ENCODE peak calls at places on chromosomes 16 and 17, in five cellular contexts. B, S, D, E and G are unnamed samples.

GRCh38 chr17:59439711-59440110 is 108.3 kb downstream of the YPEL2 start:
- DNase-seq in E (peak), S (no peak), B (no peak), D (no peak), G (no peak)

GRCh38 chr17:67223924-67224323 is 21.1 kb downstream of the HELZ start:
- DNase-seq in B (no peak), E (no peak), S (no peak), D (no peak), G (no peak)

GRCh38 chr17:67566656-67567055 is 151.1 kb upstream of the NOL11 start:
- DNase-seq in B (no peak), S (no peak), E (no peak), D (no peak), G (no peak)

GRCh38 chr17:40345161-40346034 is 19.1 kb downstream of the GJD3 start:
- DNase-seq in E (peak), D (peak), B (peak), S (no peak), G (peak)

GRCh38 chr16:89079434-89079833 is 14.2 kb upstream of the ACSF3 start:
- DNase-seq in E (no peak), B (no peak), S (no peak), D (no peak), G (no peak)

GRCh38 chr17:62968445-62968923 is 2.4 kb downstream of the TANC2 start:
- DNase-seq in D (no peak), S (no peak), B (peak), E (peak), G (no peak)

GRCh38 chr16:57764341-57765159 is 29.0 kb downstream of the KATNB1 start:
- DNase-seq in S (no peak), B (peak), D (no peak), E (peak), G (no peak)

GRCh38 chr17:56978441-56979090 is 635 bp downstream of the SCPEP1 start:
- DNase-seq in B (peak), E (no peak), S (no peak), D (no peak), G (no peak)

GRCh38 chr16:84292032-84292431 is 2.6 kb upstream of the WFDC1 start:
- DNase-seq in E (no peak), S (no peak), D (no peak), B (no peak), G (no peak)

GRCh38 chr17:73594598-73594997 is 49.6 kb downstream of the SDK2 start:
- DNase-seq in E (no peak), S (no peak), B (no peak), D (no peak), G (no peak)

GRCh38 chr17:14926526-14927122 is 338.5 kb downstream of the PMP22 start:
- DNase-seq in B (peak), D (peak), E (peak), S (no peak), G (peak)

GRCh38 chr16:10600792-10601443 is 20.5 kb upstream of the EMP2 start:
- DNase-seq in E (no peak), D (no peak), B (no peak), S (no peak), G (no peak)

GRCh38 chr17:49708515-49709161 is 874 bp upstream of the SLC35B1 start:
- DNase-seq in S (no peak), E (no peak), D (peak), B (peak), G (no peak)

GRCh38 chr16:50945136-50945535 is 203.2 kb downstream of the CYLD start:
- DNase-seq in D (no peak), E (no peak), S (no peak), B (no peak), G (no peak)

GRCh38 chr16:5432166-5432565 is 334.6 kb upstream of the EEF2KMT start:
- DNase-seq in D (no peak), E (no peak), B (no peak), S (no peak), G (no peak)

GRCh38 chr17:28097901-28098300 is 55.4 kb downstream of the NLK start:
- DNase-seq in D (no peak), S (no peak), E (no peak), B (no peak), G (no peak)

GRCh38 chr17:28092109-28092508 is 49.6 kb downstream of the NLK start:
- DNase-seq in D (no peak), B (no peak), E (no peak), S (no peak), G (no peak)

GRCh38 chr17:28090551-28090950 is 48.1 kb downstream of the NLK start:
- DNase-seq in S (no peak), E (no peak), D (no peak), B (no peak), G (no peak)

GRCh38 chr17:28097254-28097653 is 54.8 kb downstream of the NLK start:
- DNase-seq in B (no peak), D (no peak), S (no peak), E (no peak), G (no peak)

DNA sequence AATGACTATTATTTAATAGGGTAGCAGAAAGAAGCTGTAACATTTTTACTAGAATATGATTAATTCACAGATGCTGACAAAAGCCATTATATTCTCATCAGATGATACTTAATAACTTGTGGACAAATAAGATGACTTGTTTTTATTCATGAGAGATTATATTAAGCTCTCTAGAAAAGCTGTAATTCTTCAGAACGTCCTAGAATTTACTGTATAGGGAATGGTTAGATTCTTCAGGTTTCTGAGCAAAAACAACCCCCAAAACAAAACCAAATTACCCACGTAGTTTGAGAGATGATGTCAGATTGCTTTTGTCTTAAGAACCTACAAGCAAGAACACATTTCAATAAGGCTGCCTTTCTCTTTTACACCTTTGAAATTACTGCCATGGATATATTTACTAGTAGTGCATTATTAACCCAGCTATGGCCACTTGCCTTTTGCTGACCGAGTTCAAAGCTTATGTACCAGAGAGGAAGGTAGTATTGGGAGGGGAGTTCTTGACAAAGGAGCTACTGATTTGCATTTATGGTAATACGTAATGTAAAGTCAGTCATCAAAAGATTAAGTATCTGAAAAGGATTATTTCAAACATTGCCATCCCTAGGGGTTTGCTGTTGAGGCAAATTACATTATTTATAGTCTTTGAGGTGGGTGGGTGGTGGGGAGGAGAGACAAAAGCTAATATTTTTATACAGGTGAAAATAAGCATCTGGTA is 51.7 kb downstream of the NLK start:
- DNase-seq in D (no peak), B (no peak), S (no peak), E (no peak), G (no peak)
- TF ChIP-seq POLR2A in D (no peak), B (no peak), S (no peak), E (no peak), G (no peak)

GRCh38 chr16:3443108-3444031 is at the start of the genes NAA60 and ZNF597:
- DNase-seq in D (peak), E (peak), B (peak), S (peak), G (peak)
- TF ChIP-seq POLR2A in D (no peak), E (no peak), B (peak), S (no peak), G (peak)

DNA sequence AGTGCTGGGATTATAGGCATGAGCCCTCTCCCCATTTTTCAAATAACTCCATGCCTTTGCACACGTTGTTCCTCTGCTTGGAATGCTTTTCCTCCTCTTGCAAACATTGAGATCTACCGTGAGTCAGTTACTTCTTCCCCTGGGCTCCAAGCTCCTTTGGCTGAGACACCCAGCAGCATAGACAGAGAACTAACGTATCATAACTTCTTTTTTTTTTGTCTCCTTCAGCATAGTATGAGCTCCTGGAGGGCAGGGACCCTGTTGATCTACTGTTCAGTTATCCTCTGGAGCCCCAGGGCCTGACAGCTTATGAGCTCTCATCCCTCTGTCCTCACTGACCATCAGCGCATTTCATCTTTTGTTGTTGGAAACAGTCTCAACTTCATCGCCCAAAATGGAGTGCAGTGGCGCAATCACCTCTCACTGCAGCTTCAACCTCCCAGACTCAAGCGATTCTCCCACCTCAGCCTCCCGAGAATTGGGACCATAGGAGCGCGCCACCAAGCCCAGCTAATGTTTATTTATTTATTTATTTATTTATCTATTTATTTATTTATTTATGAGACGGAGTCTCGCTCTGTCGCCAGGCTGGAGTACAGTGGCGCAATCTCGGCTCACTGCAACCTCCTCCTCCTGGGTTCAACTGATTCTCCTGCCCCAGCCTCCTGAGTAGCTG is 2.2 kb downstream of the SPAG7 start:
- DNase-seq in D (no peak), B (no peak), E (no peak), S (no peak), G (no peak)
- TF ChIP-seq POLR2A in D (no peak), B (no peak), E (no peak), S (no peak), G (no peak)

GRCh38 chr17:5419356-5419958 is at the start of gene NUP88:
- DNase-seq in D (peak), S (peak), E (peak), B (peak), G (peak)

GRCh38 chr17:5418858-5419355 is 555 bp downstream of the NUP88 start:
- DNase-seq in E (peak), D (no peak), S (no peak), B (peak), G (no peak)

GRCh38 chr17:5422505-5422904 is 2.5 kb downstream of the RPAIN start:
- DNase-seq in E (no peak), S (no peak), B (no peak), D (no peak), G (no peak)

GRCh38 chr17:5416886-5417285 is 2.6 kb downstream of the NUP88 start:
- DNase-seq in E (no peak), B (no peak), D (no peak), S (no peak), G (no peak)

DNA sequence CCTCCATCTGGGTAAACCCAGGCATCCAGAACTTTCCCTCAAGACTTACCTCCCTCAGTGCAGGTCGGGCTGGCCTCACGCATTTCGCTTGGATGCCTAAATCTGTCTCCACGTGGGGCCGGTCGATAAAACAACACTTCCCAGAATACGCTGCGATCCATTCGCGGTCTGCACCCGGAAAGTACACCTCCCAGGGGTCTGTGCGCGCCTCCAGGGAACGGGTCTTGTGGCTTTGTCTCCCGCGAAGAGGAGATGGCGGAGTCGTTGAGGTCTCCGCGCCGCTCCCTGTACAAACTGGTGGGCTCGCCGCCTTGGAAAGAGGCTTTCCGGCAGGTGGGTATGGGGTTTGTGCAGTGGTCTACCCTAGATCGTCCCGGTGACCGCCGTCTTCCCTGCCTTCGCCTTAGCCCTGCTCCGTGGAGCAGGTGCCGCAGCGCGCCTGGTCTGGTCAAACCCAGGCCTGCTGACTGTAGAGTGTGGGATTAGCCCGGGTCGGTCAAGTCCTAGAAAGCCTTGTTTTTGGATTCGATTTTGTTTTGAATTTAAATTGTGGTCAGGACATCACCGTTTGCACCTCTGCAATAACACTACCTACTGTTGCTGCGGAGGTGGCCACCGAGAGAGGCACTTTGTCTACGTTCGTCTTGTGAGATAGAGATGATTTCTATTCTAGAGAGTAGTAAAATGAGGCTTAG is at the start of gene RPAIN:
- DNase-seq in S (peak), E (no peak), D (peak), B (peak), G (peak)
- TF ChIP-seq POLR2A in S (peak), E (peak), D (peak), B (peak), G (peak)

DNA sequence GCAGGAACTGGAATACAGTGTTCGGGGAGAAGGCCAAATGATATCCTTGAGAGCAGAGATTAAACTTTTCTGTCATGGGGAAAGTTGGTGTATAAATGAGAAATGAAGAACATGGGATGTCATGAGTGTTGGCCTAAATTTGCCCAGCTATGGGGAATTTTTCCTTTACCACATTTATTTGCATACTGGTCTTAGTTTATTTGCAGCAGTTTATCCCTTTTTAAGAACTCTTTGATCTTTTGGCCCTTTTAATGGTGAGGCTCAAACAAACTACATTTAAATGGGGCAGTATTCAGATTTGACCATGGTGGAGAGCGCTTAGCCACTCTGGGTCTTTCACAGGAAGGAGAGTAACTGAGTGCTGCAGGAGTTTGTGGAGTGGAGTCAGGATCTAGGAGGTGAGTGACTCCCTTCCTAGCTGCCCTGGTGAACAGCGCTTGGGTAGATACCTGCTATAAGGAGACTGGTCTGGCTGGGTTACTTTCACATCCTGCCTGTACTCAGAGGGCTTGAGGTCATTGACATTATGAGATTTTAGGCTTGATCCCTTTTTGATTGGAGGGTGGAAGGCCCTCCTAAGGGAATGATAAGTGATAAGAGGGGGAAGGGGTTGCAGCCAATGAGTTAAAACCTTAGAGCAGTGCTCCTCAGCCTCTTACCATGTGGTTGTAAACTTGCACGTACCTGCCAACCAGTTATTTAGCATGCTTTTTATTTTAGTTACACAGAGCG is 10.7 kb downstream of the PYCARD start:
- DNase-seq in S (no peak), D (no peak), B (no peak), E (no peak), G (no peak)
- TF ChIP-seq POLR2A in S (no peak), D (no peak), B (no peak), E (no peak), G (no peak)

DNA sequence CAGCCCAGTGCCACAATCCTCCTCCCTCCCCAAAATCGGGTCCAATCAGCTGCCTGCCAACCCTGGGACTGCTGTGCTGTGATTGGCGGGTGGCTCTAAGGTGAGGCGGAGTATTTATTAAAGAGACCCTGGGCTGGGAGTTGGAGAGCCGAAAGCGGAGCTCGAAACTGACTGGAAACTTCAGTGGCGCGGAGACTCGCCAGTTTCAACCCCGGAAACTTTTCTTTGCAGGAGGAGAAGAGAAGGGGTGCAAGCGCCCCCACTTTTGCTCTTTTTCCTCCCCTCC is at the start of gene SOX9:
- DNase-seq in B (peak), S (no peak), E (no peak), D (no peak), G (peak)
- TF ChIP-seq POLR2A in B (peak), S (no peak), E (no peak), D (peak), G (peak)

DNA sequence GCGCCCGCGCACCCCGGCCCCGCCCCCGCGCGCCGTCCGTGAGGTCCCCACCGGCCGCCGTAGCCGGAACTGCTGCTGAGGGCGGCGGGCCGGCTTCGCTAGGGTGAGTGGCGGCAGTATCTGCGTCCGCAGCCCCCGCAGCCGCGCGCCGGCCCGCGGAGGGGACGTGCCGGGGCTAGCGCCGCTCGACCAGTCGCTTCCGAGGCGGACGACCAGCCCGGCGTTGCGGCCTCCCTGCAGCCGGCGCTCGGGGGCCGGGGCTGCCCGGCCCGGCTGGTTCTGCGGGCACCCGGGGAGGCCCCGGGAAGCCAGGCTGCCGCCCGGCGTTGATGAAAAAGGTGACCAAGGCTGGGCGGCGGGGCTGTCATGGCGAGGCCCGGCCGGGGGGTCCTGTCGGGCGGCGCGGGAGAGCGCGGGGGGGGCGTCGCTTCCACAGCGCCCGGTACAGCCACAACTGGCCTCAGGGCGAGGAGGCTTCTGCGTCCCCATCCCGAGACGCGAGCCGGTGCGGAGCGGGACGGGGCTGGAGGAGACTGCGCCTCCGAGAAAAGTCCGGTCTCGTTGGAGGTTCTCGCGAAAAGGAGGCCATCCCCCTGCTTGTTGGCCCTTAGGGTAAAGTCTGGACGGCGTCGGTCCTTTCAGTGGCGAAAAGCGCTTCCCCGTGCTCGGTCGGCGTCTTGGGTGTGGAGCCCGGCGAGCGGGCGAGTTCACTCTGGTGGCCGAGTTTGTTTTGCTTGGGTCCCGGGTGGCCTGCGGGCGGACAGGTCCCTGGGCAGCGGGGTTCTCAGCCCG is at the start of gene CRAMP1:
- DNase-seq in E (peak), D (no peak), S (no peak), B (no peak), G (peak)
- TF ChIP-seq POLR2A in E (peak), D (peak), S (no peak), B (peak), G (peak)

DNA sequence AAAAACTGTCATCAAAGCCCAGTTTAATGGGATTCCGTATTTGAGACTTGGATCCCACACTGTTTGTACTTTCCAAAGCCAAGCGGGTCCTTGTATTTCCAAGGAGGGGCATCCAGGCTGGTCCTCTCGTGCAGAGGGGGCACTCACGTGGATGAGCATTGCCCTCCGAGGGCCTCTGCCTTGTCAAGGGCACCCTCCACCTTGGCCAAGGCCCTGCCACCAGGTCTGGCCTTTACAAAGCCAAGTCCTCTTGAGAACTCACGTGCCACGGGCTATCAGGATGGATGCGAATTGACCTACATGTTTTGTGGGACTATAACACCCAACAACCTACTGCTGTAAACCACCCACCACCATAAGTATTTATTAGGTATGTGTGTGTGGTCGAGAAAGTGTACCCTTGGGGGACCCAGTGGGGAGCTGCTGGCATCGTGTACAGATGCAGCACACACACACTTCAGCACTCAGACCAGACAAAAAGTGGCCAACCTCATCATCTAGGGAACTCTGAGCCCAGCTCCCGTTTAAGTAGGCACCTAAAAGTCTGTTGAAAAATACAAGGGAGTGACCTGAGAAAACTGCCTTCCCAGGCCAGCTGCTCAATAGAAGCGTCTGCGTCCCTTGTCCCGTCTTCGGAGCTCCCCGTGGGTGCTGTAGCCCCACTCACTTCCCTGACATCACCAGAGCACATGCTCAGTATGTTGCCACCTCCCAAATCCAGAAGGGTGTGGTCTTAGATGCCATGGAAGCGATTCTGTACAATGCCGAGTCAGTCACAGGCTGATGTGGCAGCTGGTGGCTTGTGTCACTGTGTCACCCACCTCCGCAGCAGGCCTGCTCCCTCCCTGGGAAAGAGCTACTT is 12.9 kb downstream of the MAP1LC3B start:
- DNase-seq in S (no peak), E (no peak), B (no peak), D (no peak), G (peak)
- TF ChIP-seq POLR2A in S (no peak), E (no peak), B (no peak), D (no peak), G (no peak)